ENCODE peak calls at places on chromosomes 13 and 19, in eight cellular contexts. I is activated CD4-positive, alpha-beta T cell treated with anti-CD3 and anti-CD28 coated beads for 4 hours; U is HS-5; Z is HTR-8/SVneo; B is amniotic stem cell; W is COR-L47; F is GM13976; J is kidney tubule cell. M is an unnamed sample.

GRCh38 chr13:105097501-105097900 is 1438.0 kb downstream of the EFNB2 start:
- DNase-seq in I (no peak), B (no peak), Z (no peak), J (no peak), U (no peak), F (no peak), W (no peak), M (no peak)

GRCh38 chr13:113172419-113172926 is 14.0 kb downstream of the PROZ start:
- DNase-seq in I (no peak), B (no peak), Z (no peak), F (no peak), U (no peak), J (no peak), W (no peak), M (no peak)

GRCh38 chr19:5974721-5975387 is 3.1 kb downstream of the RANBP3 start:
- DNase-seq in U (no peak), B (no peak), W (no peak), Z (no peak), F (peak; percentile 69), I (no peak), J (no peak), M (no peak)

GRCh38 chr13:98999635-98999952 is 21.7 kb upstream of the DOCK9 start:
- DNase-seq in J (no peak), F (no peak), Z (no peak), B (no peak), W (no peak), U (no peak), I (no peak), M (no peak)

GRCh38 chr13:102657630-102658029 is 37.2 kb downstream of the METTL21C start:
- DNase-seq in I (no peak), F (no peak), U (no peak), J (no peak), B (no peak), W (no peak), Z (no peak), M (no peak)

GRCh38 chr19:31175564-31176348 is 173.5 kb downstream of the TSHZ3 start:
- DNase-seq in F (no peak), U (no peak), Z (no peak), B (no peak), W (no peak), J (no peak), I (no peak), M (no peak)

GRCh38 chr13:21359855-21360254 is 99.2 kb downstream of the ZDHHC20 start:
- DNase-seq in Z (no peak), J (no peak), U (no peak), I (no peak), W (no peak), F (no peak), B (no peak), M (no peak)

GRCh38 chr19:45391346-45391745 is 13.5 kb downstream of the PPP1R13L start:
- DNase-seq in Z (no peak), U (no peak), F (peak; percentile 31), B (no peak), J (no peak), W (no peak), I (no peak), M (no peak)

GRCh38 chr19:37362733-37363132 is 8.2 kb upstream of the ZNF527 start:
- DNase-seq in W (peak; percentile 1), U (no peak), Z (no peak), I (no peak), F (no peak), B (no peak), J (peak; percentile 5), M (peak; percentile 83)

GRCh38 chr13:106133025-106133424 is 402.4 kb downstream of the EFNB2 start:
- DNase-seq in F (no peak), J (peak; percentile 63), I (no peak), B (peak; percentile 3), W (no peak), U (no peak), Z (no peak), M (no peak)

GRCh38 chr19:661427-662196 is 1.4 kb downstream of the RNF126 start:
- DNase-seq in W (no peak), I (peak; percentile 61), Z (no peak), U (no peak), F (peak; percentile 88), B (no peak), J (peak; percentile 32), M (peak; percentile 44)

GRCh38 chr13:109783815-109784589 is 2.4 kb downstream of the IRS2 start:
- DNase-seq in Z (no peak), I (no peak), B (no peak), U (no peak), W (no peak), F (no peak), J (no peak), M (no peak)

M was measured in T47D.